ENCODE peak calls at places on chromosomes 1 and 21, in five cellular contexts. M is LoVo; E is cardiac septum; W is effector CD4-positive, alpha-beta T cell; C is Caco-2. S is an unnamed sample.

GRCh38 chr1:223242971-223243370 is 99.9 kb upstream of the TLR5 start:
- DNase-seq in M (no peak), E (no peak), W (no peak), C (no peak), S (peak; percentile 55)

GRCh38 chr21:35649186-35649585 is 411.1 kb downstream of the SETD4 start:
- DNase-seq in M (no peak), E (no peak), W (no peak), C (no peak), S (no peak)

GRCh38 chr1:159771501-159771900 is 9.3 kb upstream of the DUSP23 start:
- DNase-seq in M (no peak), E (no peak), W (no peak), C (no peak), S (no peak)

GRCh38 chr1:234535763-234536515 is 57.0 kb upstream of the TARBP1 start:
- DNase-seq in M (no peak), E (no peak), W (no peak), C (no peak), S (peak; percentile 91)

GRCh38 chr1:71026093-71026492 is 21.5 kb downstream of the PTGER3 start:
- DNase-seq in M (no peak), E (no peak), W (no peak), C (no peak), S (no peak)

GRCh38 chr1:51908499-51908898 is 30.0 kb upstream of the NRDC start:
- DNase-seq in M (no peak), E (no peak), W (no peak), C (no peak), S (no peak)

GRCh38 chr1:91924146-91924545 is 25.1 kb upstream of the BRDT start:
- DNase-seq in M (peak; percentile 45), E (no peak), W (no peak), C (no peak), S (no peak)

GRCh38 chr1:1940123-1940425 is 21.0 kb upstream of the TMEM52 start:
- DNase-seq in M (no peak), E (no peak), W (no peak), C (no peak), S (no peak)

GRCh38 chr1:232059726-232060360 is 433.3 kb downstream of the DISC1 start:
- DNase-seq in M (no peak), E (no peak), W (no peak), C (no peak), S (no peak)

GRCh38 chr1:29706936-29707335 is 470.6 kb downstream of the PTPRU start:
- DNase-seq in M (no peak), E (peak; percentile 74), W (no peak), C (peak; percentile 7), S (no peak)

GRCh38 chr21:37195078-37195477 is 72.1 kb downstream of the VPS26C start:
- DNase-seq in M (no peak), E (no peak), W (no peak), C (no peak), S (no peak)

GRCh38 chr1:234684854-234685253 is 74.9 kb upstream of the IRF2BP2 start:
- DNase-seq in M (no peak), E (no peak), W (no peak), C (no peak), S (no peak)

GRCh38 chr1:27318596-27318995 is 3.4 kb upstream of the TMEM222 start:
- DNase-seq in M (no peak), E (no peak), W (no peak), C (no peak), S (no peak)

GRCh38 chr1:2474933-2475371 is 1.1 kb upstream of the PLCH2 start:
- DNase-seq in M (no peak), E (no peak), W (no peak), C (no peak), S (no peak)

GRCh38 chr1:41493626-41494350 is 9.3 kb upstream of the EDN2 start:
- DNase-seq in M (no peak), E (no peak), W (no peak), C (no peak), S (no peak)

GRCh38 chr21:32771134-32771523 is 426 bp downstream of the PAXBP1 start:
- DNase-seq in M (peak; percentile 53), E (peak; percentile 77), W (peak; percentile 36), C (peak; percentile 62), S (peak; percentile 80)

GRCh38 chr21:33875026-33875695 is 40.4 kb downstream of the ATP5PO start:
- DNase-seq in M (no peak), E (no peak), W (no peak), C (no peak), S (no peak)

GRCh38 chr1:178544531-178544930 is 31.6 kb downstream of the TEX35 start:
- DNase-seq in M (no peak), E (no peak), W (no peak), C (no peak), S (peak; percentile 47)

GRCh38 chr1:229280037-229280828 is 9.3 kb downstream of the RAB4A start:
- DNase-seq in M (no peak), E (no peak), W (no peak), C (no peak), S (no peak)

GRCh38 chr1:16925635-16926490 is 4.1 kb downstream of the CROCC start:
- DNase-seq in M (no peak), E (no peak), W (no peak), C (no peak), S (no peak)

GRCh38 chr1:43452789-43453441 is 816 bp downstream of the HYI start:
- DNase-seq in M (no peak), E (peak; percentile 65), W (no peak), C (no peak), S (peak; percentile 78)

GRCh38 chr1:27940297-27940696 is 5.5 kb downstream of the SMPDL3B start:
- DNase-seq in M (no peak), E (peak; percentile 85), W (peak; percentile 69), C (peak; percentile 37), S (no peak)

GRCh38 chr1:45674478-45674877 is 11.9 kb downstream of the GPBP1L1 start:
- DNase-seq in M (no peak), E (no peak), W (no peak), C (no peak), S (no peak)

GRCh38 chr1:74812180-74812541 is 79.2 kb downstream of the TYW3 start:
- DNase-seq in M (no peak), E (no peak), W (no peak), C (no peak), S (no peak)

S was measured in coronary artery.